ENCODE peak calls at places on chromosomes 12 and 14, in nine cellular contexts. K is spleen, S is heart left ventricle, U is esophagus squamous epithelium, R is body of pancreas, Q is K562, N is GM12891, I is sigmoid colon, P is testis. F is an unnamed sample.

GRCh38 chr12:84599539-84599938 is 313.1 kb downstream of the SLC6A15 start:
- DNase-seq in K (no peak), S (no peak), U (no peak), R (no peak), Q (no peak), N (no peak), I (no peak), P (no peak), F (no peak)

GRCh38 chr14:102902086-102902485 is 20.4 kb upstream of the AMN start:
- DNase-seq in K (peak), S (no peak), U (no peak), R (no peak), Q (no peak), N (no peak), I (no peak), P (no peak), F (no peak)

GRCh38 chr12:78711954-78712353 is 152.6 kb upstream of the SYT1 start:
- DNase-seq in K (no peak), S (no peak), U (no peak), R (no peak), Q (no peak), N (no peak), I (no peak), P (no peak), F (no peak)

GRCh38 chr12:97148941-97149559 is 242.0 kb downstream of the NEDD1 start:
- DNase-seq in K (peak), S (peak), U (no peak), R (peak), Q (peak), N (peak), I (no peak), P (peak), F (peak)

GRCh38 chr12:129064201-129064881 is 211.1 kb downstream of the GLT1D1 start:
- DNase-seq in K (no peak), S (no peak), U (no peak), R (no peak), Q (no peak), N (no peak), I (no peak), P (no peak), F (no peak)

GRCh38 chr14:35991356-35991755 is 165.2 kb downstream of the BRMS1L start:
- DNase-seq in K (no peak), S (no peak), U (no peak), R (no peak), Q (no peak), N (no peak), I (no peak), P (no peak), F (no peak)

GRCh38 chr12:109460538-109460937 is 16.6 kb downstream of the KCTD10 start:
- DNase-seq in K (no peak), S (no peak), U (no peak), R (peak), Q (no peak), N (no peak), I (no peak), P (no peak), F (no peak)

GRCh38 chr14:22319526-22320352 is 269.3 kb downstream of the DAD1 start:
- DNase-seq in K (no peak), S (peak), U (no peak), R (peak), Q (peak), N (no peak), I (peak), P (peak), F (no peak)

GRCh38 chr12:1619599-1619998 is 9.4 kb upstream of the WNT5B start:
- DNase-seq in K (peak), S (peak), U (no peak), R (peak), Q (no peak), N (no peak), I (no peak), P (peak), F (no peak)

GRCh38 chr12:13179159-13180074 is 17.1 kb upstream of the EMP1 start:
- DNase-seq in K (peak), S (peak), U (no peak), R (peak), Q (no peak), N (no peak), I (peak), P (peak), F (peak)

GRCh38 chr12:43884683-43885410 is 49.0 kb downstream of the TMEM117 start:
- DNase-seq in K (no peak), S (peak), U (no peak), R (peak), Q (no peak), N (no peak), I (no peak), P (no peak), F (no peak)

GRCh38 chr14:54686219-54686870 is 119.4 kb downstream of the SAMD4A start:
- DNase-seq in K (no peak), S (peak), U (no peak), R (no peak), Q (no peak), N (no peak), I (peak), P (peak), F (peak)

GRCh38 chr14:78997811-78998210 is 827.6 kb downstream of the NRXN3 start:
- DNase-seq in K (no peak), S (no peak), U (no peak), R (peak), Q (no peak), N (no peak), I (peak), P (peak), F (no peak)

GRCh38 chr12:122964439-122965257 is 1.6 kb downstream of the ABCB9 start:
- DNase-seq in K (no peak), S (no peak), U (no peak), R (no peak), Q (peak), N (no peak), I (no peak), P (no peak), F (no peak)

GRCh38 chr12:122966743-122967058 is 438 bp upstream of the ABCB9 start:
- DNase-seq in K (no peak), S (no peak), U (no peak), R (no peak), Q (no peak), N (no peak), I (no peak), P (no peak), F (no peak)

GRCh38 chr12:122967151-122967550 is 888 bp upstream of the ABCB9 start:
- DNase-seq in K (no peak), S (no peak), U (no peak), R (no peak), Q (no peak), N (no peak), I (no peak), P (no peak), F (no peak)

GRCh38 chr12:122965356-122965755 is 907 bp downstream of the ABCB9 start:
- DNase-seq in K (no peak), S (no peak), U (no peak), R (no peak), Q (peak), N (no peak), I (no peak), P (no peak), F (no peak)

GRCh38 chr12:122965851-122966742 is at the start of gene ABCB9:
- DNase-seq in K (peak), S (peak), U (peak), R (peak), Q (peak), N (peak), I (peak), P (peak), F (peak)
- TF ChIP-seq POLR2A in K (no peak), S (peak), U (peak), R (peak), Q (peak), N (no peak), I (peak), P (peak), F (peak)

GRCh38 chr12:69534389-69534822 is 50.9 kb upstream of the CCT2 start:
- DNase-seq in K (no peak), S (peak), U (peak), R (peak), Q (peak), N (no peak), I (peak), P (peak), F (peak)
- TF ChIP-seq POLR2A in K (no peak), S (no peak), U (no peak), R (no peak), Q (no peak), N (no peak), I (no peak), P (no peak), F (no peak)

GRCh38 chr12:49059385-49060232 is 985 bp downstream of the KMT2D start:
- DNase-seq in K (peak), S (no peak), U (no peak), R (no peak), Q (peak), N (peak), I (no peak), P (peak), F (no peak)
- TF ChIP-seq POLR2A in K (no peak), S (no peak), U (no peak), R (no peak), Q (no peak), N (no peak), I (no peak), P (no peak), F (no peak)

GRCh38 chr12:31728917-31729640 is at the start of gene AMN1:
- DNase-seq in K (peak), S (peak), U (peak), R (peak), Q (peak), N (peak), I (peak), P (peak), F (peak)
- TF ChIP-seq POLR2A in K (no peak), S (peak), U (peak), R (peak), Q (peak), N (peak), I (peak), P (peak), F (peak)

GRCh38 chr14:52272375-52272774 is 4.9 kb downstream of the PTGDR start:
- DNase-seq in K (no peak), S (no peak), U (no peak), R (no peak), Q (no peak), N (no peak), I (no peak), P (no peak), F (peak)

GRCh38 chr14:52277552-52277951 is 10.1 kb downstream of the PTGDR start:
- DNase-seq in K (no peak), S (no peak), U (no peak), R (no peak), Q (no peak), N (no peak), I (no peak), P (no peak), F (no peak)

GRCh38 chr14:52279405-52279804 is 11.9 kb downstream of the PTGDR start:
- DNase-seq in K (no peak), S (no peak), U (no peak), R (no peak), Q (peak), N (no peak), I (no peak), P (no peak), F (peak)

GRCh38 chr14:52271538-52271937 is 4.0 kb downstream of the PTGDR start:
- DNase-seq in K (no peak), S (no peak), U (no peak), R (no peak), Q (no peak), N (no peak), I (no peak), P (no peak), F (no peak)

DNA sequence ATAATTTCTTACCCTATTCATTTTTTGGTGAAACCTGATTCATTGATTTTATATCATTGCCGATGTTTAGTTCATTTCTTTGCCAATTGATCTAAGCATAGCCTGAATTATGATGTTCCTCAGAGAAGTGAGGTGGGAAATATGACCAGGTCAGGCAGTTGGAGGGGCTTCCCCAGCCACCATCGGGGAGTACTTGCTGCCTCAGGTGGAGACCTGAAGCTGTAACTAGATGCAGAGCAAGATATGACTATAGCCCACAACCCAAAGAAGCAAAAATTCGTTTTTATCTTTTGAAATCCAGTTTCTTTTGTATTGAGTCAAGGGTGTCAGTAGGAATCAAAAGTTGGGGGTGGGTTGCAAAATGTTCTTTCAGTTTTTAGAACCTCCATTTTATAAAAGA is 7.9 kb downstream of the PTGDR start:
- DNase-seq in K (no peak), S (no peak), U (no peak), R (no peak), Q (no peak), N (no peak), I (no peak), P (no peak), F (no peak)
- TF ChIP-seq POLR2A in K (no peak), S (no peak), U (no peak), R (no peak), Q (no peak), N (no peak), I (no peak), P (no peak), F (no peak)

DNA sequence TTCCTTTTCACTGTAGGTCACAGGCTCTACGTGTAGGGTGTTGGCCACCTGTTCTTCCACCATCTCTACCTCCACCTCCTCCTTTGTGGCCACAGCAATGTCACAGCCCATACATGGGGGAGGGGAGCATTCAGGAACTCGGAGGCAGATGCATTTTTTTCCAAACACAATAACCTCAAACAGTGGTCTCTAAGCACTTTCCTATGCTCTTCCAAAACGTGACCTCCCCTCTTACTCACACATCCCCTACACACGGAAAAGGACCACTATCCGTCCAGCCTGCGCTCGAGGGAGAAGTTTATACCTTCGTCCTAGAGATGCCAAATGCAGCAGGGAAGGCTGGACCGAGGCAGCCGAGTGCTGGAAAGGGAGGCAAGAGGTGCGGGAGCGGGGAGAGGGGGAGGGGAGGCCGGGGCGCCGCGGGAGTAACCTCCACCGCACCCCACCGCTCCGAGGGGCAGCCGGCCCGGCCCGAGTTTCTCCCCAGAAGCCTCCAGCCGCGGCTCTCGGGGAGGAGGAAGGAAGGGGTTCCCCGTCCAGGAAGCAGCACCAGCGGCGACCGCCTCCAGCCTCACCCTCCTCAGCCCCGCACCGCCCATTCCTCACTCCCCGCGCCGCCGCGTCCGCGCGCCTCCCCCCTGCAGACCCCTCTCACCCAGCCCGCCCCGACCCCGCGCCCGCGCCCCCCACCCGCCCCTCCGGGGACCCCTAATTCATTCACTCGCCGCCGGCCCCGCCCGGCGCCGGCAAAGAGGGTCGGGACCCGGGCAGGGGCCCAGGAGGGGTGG is 584 bp downstream of the KRAS start:
- DNase-seq in K (peak), S (peak), U (no peak), R (peak), Q (peak), N (peak), I (peak), P (peak), F (peak)
- TF ChIP-seq POLR2A in K (no peak), S (no peak), U (no peak), R (peak), Q (no peak), N (no peak), I (no peak), P (no peak), F (no peak)

F was measured in H54.